ENCODE peak calls at places on chromosomes 2 and 18, in four cellular contexts. J, T, E and S are unnamed samples.

GRCh38 chr2:136874258-136874657 is 108.9 kb downstream of the THSD7B start:
- DNase-seq in J (no peak), T (peak), E (peak), S (no peak)

GRCh38 chr2:101418704-101419663 is 31.7 kb upstream of the CREG2 start:
- DNase-seq in J (no peak), T (peak), E (no peak), S (peak)

GRCh38 chr2:132438650-132439030 is 22.0 kb downstream of the GPR39 start:
- DNase-seq in J (no peak), T (no peak), E (no peak), S (peak)

GRCh38 chr2:222174450-222174849 is 124.3 kb downstream of the PAX3 start:
- DNase-seq in J (peak), T (no peak), E (peak), S (no peak)

GRCh38 chr18:45449761-45450227 is 165.5 kb upstream of the SLC14A2 start:
- DNase-seq in J (no peak), T (no peak), E (no peak), S (no peak)

GRCh38 chr18:71011389-71011788 is 722.5 kb downstream of the SOCS6 start:
- DNase-seq in J (no peak), T (no peak), E (no peak), S (no peak)

GRCh38 chr2:7096726-7097352 is 179.6 kb downstream of the RNF144A start:
- DNase-seq in J (no peak), T (no peak), E (no peak), S (no peak)

GRCh38 chr2:242075163-242075562 is 205.6 kb downstream of the RTP5 start:
- DNase-seq in J (no peak), T (no peak), E (no peak), S (no peak)

GRCh38 chr2:54409752-54410151 is 46.4 kb upstream of the SPTBN1 start:
- DNase-seq in J (no peak), T (no peak), E (peak), S (no peak)

GRCh38 chr2:77910136-77910535 is 388.0 kb upstream of the LRRTM4 start:
- DNase-seq in J (no peak), T (no peak), E (no peak), S (peak)

GRCh38 chr2:177550264-177551200 is 158.0 kb downstream of the AGPS start:
- DNase-seq in J (no peak), T (no peak), E (no peak), S (no peak)

GRCh38 chr2:128783193-128783671 is 464.6 kb upstream of the HS6ST1 start:
- DNase-seq in J (no peak), T (no peak), E (peak), S (no peak)

GRCh38 chr2:239440511-239440959 is 39.7 kb upstream of the HDAC4 start:
- DNase-seq in J (no peak), T (peak), E (no peak), S (no peak)

GRCh38 chr2:239654266-239654665 is 253.4 kb upstream of the HDAC4 start:
- DNase-seq in J (no peak), T (no peak), E (no peak), S (no peak)

GRCh38 chr18:3869848-3870247 is 419.9 kb downstream of the TGIF1 start:
- DNase-seq in J (no peak), T (peak), E (no peak), S (peak)

GRCh38 chr18:22169011-22169888 is at the start of gene GATA6:
- DNase-seq in J (peak), T (peak), E (peak), S (peak)

GRCh38 chr18:40159141-40160017 is 1795.7 kb upstream of the PIK3C3 start:
- DNase-seq in J (no peak), T (peak), E (no peak), S (peak)

GRCh38 chr2:9844036-9844483 is 786 bp downstream of the TAF1B start:
- DNase-seq in J (no peak), T (no peak), E (no peak), S (peak)

GRCh38 chr18:63505566-63506335 is 29.0 kb downstream of the SERPINB5 start:
- DNase-seq in J (no peak), T (peak), E (peak), S (peak)

GRCh38 chr2:232876071-232876977 is 6.3 kb downstream of the SNORC start:
- DNase-seq in J (no peak), T (peak), E (no peak), S (peak)

GRCh38 chr2:192197387-192197786 is 2.7 kb upstream of the TMEFF2 start:
- DNase-seq in J (no peak), T (no peak), E (no peak), S (no peak)

GRCh38 chr2:111208639-111209038 is 87.9 kb downstream of the BCL2L11 start:
- DNase-seq in J (no peak), T (no peak), E (no peak), S (no peak)

GRCh38 chr2:3465844-3466481 is 53.4 kb downstream of the ADI1 start:
- DNase-seq in J (no peak), T (no peak), E (no peak), S (peak)

GRCh38 chr2:231573698-231574421 is 18.8 kb upstream of the TEX44 start:
- DNase-seq in J (no peak), T (no peak), E (no peak), S (no peak)

GRCh38 chr2:49105506-49105905 is 48.8 kb downstream of the FSHR start:
- DNase-seq in J (no peak), T (no peak), E (no peak), S (no peak)

GRCh38 chr2:54666131-54666637 is 57.3 kb upstream of the EML6 start:
- DNase-seq in J (no peak), T (no peak), E (no peak), S (no peak)

GRCh38 chr2:101124684-101125366 is 26.4 kb downstream of the TBC1D8 start:
- DNase-seq in J (no peak), T (no peak), E (no peak), S (peak)

GRCh38 chr18:63046375-63046774 is 273.2 kb downstream of the BCL2 start:
- DNase-seq in J (no peak), T (no peak), E (no peak), S (no peak)

GRCh38 chr2:101566632-101567228 is 91.8 kb upstream of the RFX8 start:
- DNase-seq in J (no peak), T (no peak), E (no peak), S (no peak)

DNA sequence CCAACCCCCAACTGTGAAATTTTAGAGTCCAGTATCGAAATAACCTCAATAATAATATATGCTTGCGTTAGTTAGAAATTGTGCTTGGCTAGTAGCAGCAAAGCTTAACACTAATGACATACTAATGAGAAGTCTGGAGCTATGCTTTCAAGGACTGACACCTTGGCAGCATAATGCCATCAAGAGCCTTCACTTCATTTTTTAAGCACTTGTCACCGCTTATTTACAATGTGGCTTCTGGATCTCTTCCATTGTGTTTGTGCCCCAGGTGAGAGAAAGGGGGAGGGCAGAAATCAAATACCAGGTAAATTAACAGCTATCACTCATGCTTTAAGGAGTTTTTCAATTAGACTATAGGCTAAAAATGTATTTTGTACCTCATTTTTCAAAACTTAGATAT is 101.5 kb downstream of the CDH7 start:
- DNase-seq in J (no peak), T (no peak), E (no peak), S (no peak)
- H2BK12ac ChIP-seq in J (no peak), T (no peak), E (no peak), S (no peak)

GRCh38 chr18:77056399-77057015 is 76.1 kb downstream of the MBP start:
- DNase-seq in J (no peak), T (no peak), E (no peak), S (no peak)

GRCh38 chr18:77054288-77054605 is 78.3 kb downstream of the MBP start:
- DNase-seq in J (no peak), T (no peak), E (no peak), S (no peak)

GRCh38 chr18:77054606-77055428 is 77.8 kb downstream of the MBP start:
- DNase-seq in J (peak), T (peak), E (peak), S (peak)

GRCh38 chr18:77057043-77057442 is 75.5 kb downstream of the MBP start:
- DNase-seq in J (no peak), T (no peak), E (no peak), S (no peak)

GRCh38 chr18:77055429-77056310 is 76.9 kb downstream of the MBP start:
- DNase-seq in J (no peak), T (no peak), E (no peak), S (no peak)
- H2BK12ac ChIP-seq in J (no peak), T (peak), E (no peak), S (no peak)

DNA sequence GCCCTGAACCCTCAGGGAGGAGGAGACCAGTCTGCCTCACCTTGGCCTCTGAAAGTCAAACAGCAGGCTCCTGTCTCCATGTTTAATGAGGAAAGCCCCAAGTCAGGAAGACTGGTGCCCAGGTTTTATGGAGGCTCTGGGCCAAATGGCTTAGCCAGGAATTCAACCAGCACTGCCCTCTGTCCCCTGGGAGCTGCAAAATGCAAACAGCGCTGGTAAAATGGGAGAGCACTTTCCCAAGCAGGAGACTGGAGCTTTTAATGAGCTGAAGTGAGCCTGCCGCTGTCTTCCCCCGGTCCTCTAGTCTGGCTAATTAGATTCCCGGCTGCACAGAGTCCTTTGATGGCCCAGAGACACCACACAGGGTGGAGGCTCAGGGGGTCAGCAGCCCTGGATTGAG is 276.0 kb upstream of the TRIB2 start:
- DNase-seq in J (no peak), T (peak), E (no peak), S (no peak)
- H2BK12ac ChIP-seq in J (no peak), T (no peak), E (no peak), S (no peak)

DNA sequence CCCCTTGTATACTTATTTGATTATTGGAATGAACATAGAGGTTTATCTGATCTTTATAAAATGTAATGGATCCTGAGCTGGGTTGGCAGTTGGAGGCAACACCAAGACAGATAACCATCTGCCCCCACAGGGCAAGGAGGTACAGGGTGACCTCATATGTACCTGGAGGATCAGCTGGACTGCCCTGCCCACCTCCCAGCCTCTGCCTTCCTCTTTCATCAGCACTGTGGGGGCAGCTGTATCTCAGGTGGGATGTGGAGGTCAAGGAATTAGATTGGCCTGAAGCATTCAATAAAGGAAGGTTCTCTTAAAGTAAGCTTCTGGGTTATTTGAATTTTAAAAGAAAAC is 92.6 kb downstream of the LYPD6 start:
- DNase-seq in J (no peak), T (no peak), E (no peak), S (no peak)
- H2BK12ac ChIP-seq in J (no peak), T (no peak), E (no peak), S (no peak)

GRCh38 chr2:47226124-47227040 is 71.3 kb upstream of the STPG4 start:
- DNase-seq in J (no peak), T (no peak), E (no peak), S (no peak)

GRCh38 chr2:47223980-47224379 is 68.9 kb upstream of the STPG4 start:
- DNase-seq in J (no peak), T (no peak), E (no peak), S (peak)

GRCh38 chr2:47230418-47230817 is 75.3 kb upstream of the STPG4 start:
- DNase-seq in J (no peak), T (no peak), E (no peak), S (peak)

GRCh38 chr2:47225061-47225783 is 70.1 kb upstream of the STPG4 start:
- DNase-seq in J (no peak), T (no peak), E (no peak), S (peak)

GRCh38 chr2:47227532-47228166 is 72.5 kb upstream of the STPG4 start:
- DNase-seq in J (no peak), T (peak), E (no peak), S (no peak)
- H2BK12ac ChIP-seq in J (no peak), T (no peak), E (no peak), S (no peak)

GRCh38 chr2:168030862-168031624 is 216.4 kb downstream of the STK39 start:
- DNase-seq in J (no peak), T (no peak), E (no peak), S (no peak)
- H2BK12ac ChIP-seq in J (no peak), T (no peak), E (no peak), S (no peak)

GRCh38 chr2:18987021-18987420 is 371.4 kb downstream of the OSR1 start:
- DNase-seq in J (no peak), T (no peak), E (no peak), S (no peak)

GRCh38 chr2:18987592-18988073 is 370.8 kb downstream of the OSR1 start:
- DNase-seq in J (no peak), T (no peak), E (no peak), S (peak)

GRCh38 chr2:18993756-18994155 is 364.7 kb downstream of the OSR1 start:
- DNase-seq in J (no peak), T (no peak), E (no peak), S (no peak)

GRCh38 chr2:18988557-18989232 is 369.7 kb downstream of the OSR1 start:
- DNase-seq in J (no peak), T (peak), E (no peak), S (no peak)

GRCh38 chr2:18991177-18992168 is 366.9 kb downstream of the OSR1 start:
- DNase-seq in J (no peak), T (no peak), E (no peak), S (peak)
- H2BK12ac ChIP-seq in J (no peak), T (peak), E (no peak), S (peak)

GRCh38 chr18:50545936-50546335 is 14.0 kb upstream of the MAPK4 start:
- DNase-seq in J (no peak), T (no peak), E (no peak), S (no peak)
- H2BK12ac ChIP-seq in J (no peak), T (no peak), E (no peak), S (no peak)

GRCh38 chr2:43524180-43524965 is 71.5 kb downstream of the THADA start:
- DNase-seq in J (no peak), T (no peak), E (no peak), S (no peak)

GRCh38 chr2:43519711-43520221 is 76.1 kb downstream of the THADA start:
- DNase-seq in J (no peak), T (no peak), E (no peak), S (peak)

GRCh38 chr2:43520919-43521318 is 74.9 kb downstream of the THADA start:
- DNase-seq in J (no peak), T (no peak), E (no peak), S (no peak)

GRCh38 chr2:43522177-43522576 is 73.7 kb downstream of the THADA start:
- DNase-seq in J (no peak), T (no peak), E (no peak), S (no peak)

DNA sequence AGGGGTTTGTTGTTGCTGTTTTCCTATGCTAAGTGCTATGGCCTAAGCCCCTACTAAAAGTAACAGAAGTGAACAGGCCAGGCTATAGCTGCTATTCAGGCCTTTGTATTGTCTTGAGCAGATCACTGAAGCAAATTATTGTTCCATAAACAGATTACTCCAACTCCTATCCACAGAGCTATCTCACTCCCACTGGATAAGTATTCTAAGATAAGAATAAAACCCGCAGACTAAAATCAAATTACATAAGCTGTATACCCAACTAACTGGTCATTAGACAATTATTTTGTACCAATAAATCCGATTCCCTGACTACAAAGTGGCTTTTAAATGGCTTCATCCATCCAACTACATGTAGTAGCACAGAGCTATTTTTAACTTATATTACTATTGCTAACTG is 74.3 kb downstream of the THADA start:
- DNase-seq in J (no peak), T (no peak), E (no peak), S (no peak)
- H2BK12ac ChIP-seq in J (no peak), T (no peak), E (no peak), S (no peak)